ENCODE peak calls at places on chromosomes 12 and 14, in five cellular contexts. N is M059J; G is germinal center; P is NCI-H1105 treated with DMSO at 0.1 percent for 48 hours; J is stimulated activated CD4-positive, alpha-beta T cell treated with anti-CD3 and anti-CD28 coated beads, Interleukin-12 subunit alpha, Interleukin-12 subunit beta, amount 100 ng/mL, for 4 hours. M is an unnamed sample.

GRCh38 chr12:124914392-124915248 is at the start of gene UBC:
- DNase-seq in N (peak), G (peak), P (no peak), J (peak), M (peak)

GRCh38 chr14:36767603-36768281 is 106.1 kb downstream of the PAX9 start:
- DNase-seq in N (peak), G (no peak), P (peak), J (no peak), M (no peak)

GRCh38 chr12:52217223-52217622 is 15.8 kb upstream of the KRT7 start:
- DNase-seq in N (peak), G (no peak), P (peak), J (no peak), M (no peak)

GRCh38 chr14:104887623-104888488 is 22.8 kb downstream of the CEP170B start:
- DNase-seq in N (no peak), G (no peak), P (no peak), J (no peak), M (no peak)

GRCh38 chr12:76247026-76247688 is 101.1 kb downstream of the BBS10 start:
- DNase-seq in N (no peak), G (no peak), P (no peak), J (no peak), M (no peak)

GRCh38 chr14:94345344-94346072 is 22.4 kb upstream of the SERPINA6 start:
- DNase-seq in N (peak), G (no peak), P (no peak), J (no peak), M (peak)

GRCh38 chr12:76878045-76878898 is 547 bp downstream of the CSRP2 start:
- DNase-seq in N (peak), G (peak), P (peak), J (peak), M (peak)

GRCh38 chr12:97912943-97913342 is 450.3 kb downstream of the RMST start:
- DNase-seq in N (no peak), G (no peak), P (no peak), J (no peak), M (no peak)

GRCh38 chr14:39029789-39030188 is 73.2 kb downstream of the SEC23A start:
- DNase-seq in N (no peak), G (no peak), P (no peak), J (no peak), M (no peak)

GRCh38 chr14:71321556-71322315 is 414.5 kb downstream of the PCNX1 start:
- DNase-seq in N (peak), G (no peak), P (peak), J (no peak), M (peak)

GRCh38 chr14:104933721-104934379 is 9.2 kb downstream of the PLD4 start:
- DNase-seq in N (no peak), G (no peak), P (no peak), J (no peak), M (no peak)

GRCh38 chr12:77941396-77941795 is 110.7 kb downstream of the NAV3 start:
- DNase-seq in N (peak), G (no peak), P (no peak), J (no peak), M (no peak)

GRCh38 chr12:11652351-11653040 is 3.0 kb downstream of the ETV6 start:
- DNase-seq in N (peak), G (peak), P (no peak), J (no peak), M (peak)

GRCh38 chr12:64672925-64673409 is 62.7 kb downstream of the RASSF3 start:
- DNase-seq in N (peak), G (no peak), P (peak), J (no peak), M (peak)

GRCh38 chr12:94553130-94553519 is 93.5 kb upstream of the CEP83 start:
- DNase-seq in N (peak), G (no peak), P (no peak), J (no peak), M (peak)

GRCh38 chr12:66200110-66200509 is 11.1 kb downstream of the IRAK3 start:
- DNase-seq in N (no peak), G (no peak), P (no peak), J (no peak), M (no peak)

M was measured in RPMI7951.